ENCODE peak calls at places on chromosomes 16 and 17, in six cellular contexts. One of them, this sample, is unnamed.

GRCh38 chr17:64781810-64782555 is 119.9 kb upstream of the SMURF2 start:
- DNase-seq in KBM-7: no peak
- DNase-seq in stimulated activated CD8-positive, alpha-beta memory T cell treated with anti-CD3 and anti-CD28 coated beads, Interleukin-7, amount 100 ng/mL, for 1 hour: no peak
- DNase-seq in HT-29: no peak
- DNase-seq in spleen: no peak
- DNase-seq in CD8-positive, alpha-beta T cell: no peak
- DNase-seq in this sample: no peak

GRCh38 chr17:65181237-65182061 is 44.3 kb downstream of the RGS9 start:
- DNase-seq in KBM-7: peak; percentile 84
- DNase-seq in stimulated activated CD8-positive, alpha-beta memory T cell treated with anti-CD3 and anti-CD28 coated beads, Interleukin-7, amount 100 ng/mL, for 1 hour: no peak
- DNase-seq in HT-29: no peak
- DNase-seq in CD8-positive, alpha-beta T cell: no peak
- DNase-seq in spleen: no peak
- DNase-seq in this sample: no peak

GRCh38 chr17:330993-331701 is 21.5 kb downstream of the RPH3AL start:
- DNase-seq in CD8-positive, alpha-beta T cell: no peak
- DNase-seq in spleen: peak; percentile 82
- DNase-seq in stimulated activated CD8-positive, alpha-beta memory T cell treated with anti-CD3 and anti-CD28 coated beads, Interleukin-7, amount 100 ng/mL, for 1 hour: no peak
- DNase-seq in HT-29: no peak
- DNase-seq in KBM-7: no peak
- DNase-seq in this sample: peak; percentile 70

GRCh38 chr16:896261-897199 is 74.3 kb downstream of the LMF1 start:
- DNase-seq in CD8-positive, alpha-beta T cell: no peak
- DNase-seq in HT-29: no peak
- DNase-seq in KBM-7: no peak
- DNase-seq in stimulated activated CD8-positive, alpha-beta memory T cell treated with anti-CD3 and anti-CD28 coated beads, Interleukin-7, amount 100 ng/mL, for 1 hour: no peak
- DNase-seq in spleen: no peak
- DNase-seq in this sample: no peak

GRCh38 chr16:56477096-56477878 is 25.9 kb downstream of the OGFOD1 start:
- DNase-seq in stimulated activated CD8-positive, alpha-beta memory T cell treated with anti-CD3 and anti-CD28 coated beads, Interleukin-7, amount 100 ng/mL, for 1 hour: no peak
- DNase-seq in HT-29: no peak
- DNase-seq in CD8-positive, alpha-beta T cell: no peak
- DNase-seq in KBM-7: no peak
- DNase-seq in spleen: no peak
- DNase-seq in this sample: no peak

GRCh38 chr17:7238418-7239090 is 703 bp downstream of the PHF23 start:
- DNase-seq in KBM-7: no peak
- DNase-seq in CD8-positive, alpha-beta T cell: peak; percentile 29
- DNase-seq in stimulated activated CD8-positive, alpha-beta memory T cell treated with anti-CD3 and anti-CD28 coated beads, Interleukin-7, amount 100 ng/mL, for 1 hour: no peak
- DNase-seq in HT-29: no peak
- DNase-seq in spleen: no peak
- DNase-seq in this sample: peak; percentile 73

GRCh38 chr17:79966681-79967080 is 69.0 kb downstream of the TBC1D16 start:
- DNase-seq in CD8-positive, alpha-beta T cell: no peak
- DNase-seq in spleen: no peak
- DNase-seq in HT-29: no peak
- DNase-seq in KBM-7: no peak
- DNase-seq in stimulated activated CD8-positive, alpha-beta memory T cell treated with anti-CD3 and anti-CD28 coated beads, Interleukin-7, amount 100 ng/mL, for 1 hour: no peak
- DNase-seq in this sample: no peak

GRCh38 chr16:3492356-3492755 is 2.9 kb downstream of the C16orf90 start:
- DNase-seq in CD8-positive, alpha-beta T cell: no peak
- DNase-seq in HT-29: no peak
- DNase-seq in stimulated activated CD8-positive, alpha-beta memory T cell treated with anti-CD3 and anti-CD28 coated beads, Interleukin-7, amount 100 ng/mL, for 1 hour: no peak
- DNase-seq in KBM-7: no peak
- DNase-seq in spleen: peak; percentile 52
- DNase-seq in this sample: no peak

GRCh38 chr16:84526794-84527485 is 22.5 kb upstream of the MEAK7 start:
- DNase-seq in HT-29: no peak
- DNase-seq in spleen: no peak
- DNase-seq in stimulated activated CD8-positive, alpha-beta memory T cell treated with anti-CD3 and anti-CD28 coated beads, Interleukin-7, amount 100 ng/mL, for 1 hour: no peak
- DNase-seq in KBM-7: no peak
- DNase-seq in CD8-positive, alpha-beta T cell: no peak
- DNase-seq in this sample: no peak

GRCh38 chr16:72532896-72533295 is 360.9 kb upstream of the PMFBP1 start:
- DNase-seq in spleen: no peak
- DNase-seq in CD8-positive, alpha-beta T cell: no peak
- DNase-seq in KBM-7: no peak
- DNase-seq in HT-29: no peak
- DNase-seq in stimulated activated CD8-positive, alpha-beta memory T cell treated with anti-CD3 and anti-CD28 coated beads, Interleukin-7, amount 100 ng/mL, for 1 hour: no peak
- DNase-seq in this sample: no peak

GRCh38 chr16:65725156-65725845 is 603.4 kb upstream of the CDH11 start:
- DNase-seq in HT-29: no peak
- DNase-seq in spleen: no peak
- DNase-seq in stimulated activated CD8-positive, alpha-beta memory T cell treated with anti-CD3 and anti-CD28 coated beads, Interleukin-7, amount 100 ng/mL, for 1 hour: no peak
- DNase-seq in KBM-7: no peak
- DNase-seq in CD8-positive, alpha-beta T cell: no peak
- DNase-seq in this sample: no peak

GRCh38 chr17:51046527-51047384 is 73.9 kb downstream of the SPAG9 start:
- DNase-seq in stimulated activated CD8-positive, alpha-beta memory T cell treated with anti-CD3 and anti-CD28 coated beads, Interleukin-7, amount 100 ng/mL, for 1 hour: no peak
- DNase-seq in KBM-7: no peak
- DNase-seq in spleen: no peak
- DNase-seq in HT-29: no peak
- DNase-seq in CD8-positive, alpha-beta T cell: no peak
- DNase-seq in this sample: no peak

GRCh38 chr17:27610304-27610676 is 20.7 kb upstream of the LGALS9 start:
- DNase-seq in stimulated activated CD8-positive, alpha-beta memory T cell treated with anti-CD3 and anti-CD28 coated beads, Interleukin-7, amount 100 ng/mL, for 1 hour: no peak
- DNase-seq in HT-29: no peak
- DNase-seq in CD8-positive, alpha-beta T cell: no peak
- DNase-seq in KBM-7: no peak
- DNase-seq in spleen: no peak
- DNase-seq in this sample: no peak

GRCh38 chr17:48412841-48413240 is 17.2 kb downstream of the SKAP1 start:
- DNase-seq in KBM-7: no peak
- DNase-seq in stimulated activated CD8-positive, alpha-beta memory T cell treated with anti-CD3 and anti-CD28 coated beads, Interleukin-7, amount 100 ng/mL, for 1 hour: no peak
- DNase-seq in CD8-positive, alpha-beta T cell: no peak
- DNase-seq in HT-29: no peak
- DNase-seq in spleen: no peak
- DNase-seq in this sample: no peak

GRCh38 chr17:63041722-63042121 is 75.7 kb downstream of the TANC2 start:
- DNase-seq in KBM-7: no peak
- DNase-seq in CD8-positive, alpha-beta T cell: no peak
- DNase-seq in HT-29: no peak
- DNase-seq in stimulated activated CD8-positive, alpha-beta memory T cell treated with anti-CD3 and anti-CD28 coated beads, Interleukin-7, amount 100 ng/mL, for 1 hour: no peak
- DNase-seq in spleen: no peak
- DNase-seq in this sample: no peak

GRCh38 chr17:47986520-47986919 is 15.6 kb downstream of the CDK5RAP3 start:
- DNase-seq in KBM-7: no peak
- DNase-seq in spleen: peak; percentile 32
- DNase-seq in HT-29: no peak
- DNase-seq in CD8-positive, alpha-beta T cell: no peak
- DNase-seq in stimulated activated CD8-positive, alpha-beta memory T cell treated with anti-CD3 and anti-CD28 coated beads, Interleukin-7, amount 100 ng/mL, for 1 hour: no peak
- DNase-seq in this sample: no peak

GRCh38 chr16:77677129-77677528 is 45.2 kb upstream of the NUDT7 start:
- DNase-seq in spleen: no peak
- DNase-seq in stimulated activated CD8-positive, alpha-beta memory T cell treated with anti-CD3 and anti-CD28 coated beads, Interleukin-7, amount 100 ng/mL, for 1 hour: no peak
- DNase-seq in HT-29: no peak
- DNase-seq in KBM-7: no peak
- DNase-seq in CD8-positive, alpha-beta T cell: no peak
- DNase-seq in this sample: no peak

This sample was measured in upper lobe of right lung.